ENCODE peak calls at places on chromosomes 6 and 20, in seven cellular contexts. One of them, this sample, is unnamed.

GRCh38 chr6:75101896-75102680 is 103.8 kb downstream of the COL12A1 start:
- DNase-seq in Daoy: peak
- DNase-seq in adrenal gland: no peak
- DNase-seq in T-cell: no peak
- DNase-seq in amniotic stem cell: peak
- DNase-seq in lower lobe of right lung: no peak
- DNase-seq in foreskin fibroblast: peak
- DNase-seq in this sample: no peak

GRCh38 chr20:38939686-38940085 is 13.5 kb downstream of the FAM83D start:
- DNase-seq in foreskin fibroblast: no peak
- DNase-seq in lower lobe of right lung: no peak
- DNase-seq in T-cell: no peak
- DNase-seq in adrenal gland: no peak
- DNase-seq in Daoy: no peak
- DNase-seq in amniotic stem cell: no peak
- DNase-seq in this sample: no peak

GRCh38 chr6:30981942-30982772 is 1.4 kb upstream of the MUC21 start:
- DNase-seq in foreskin fibroblast: peak
- DNase-seq in amniotic stem cell: no peak
- DNase-seq in Daoy: peak
- DNase-seq in lower lobe of right lung: no peak
- DNase-seq in adrenal gland: peak
- DNase-seq in T-cell: no peak
- DNase-seq in this sample: no peak

GRCh38 chr20:21229163-21229562 is 74.0 kb upstream of the XRN2 start:
- DNase-seq in Daoy: no peak
- DNase-seq in T-cell: no peak
- DNase-seq in amniotic stem cell: no peak
- DNase-seq in lower lobe of right lung: no peak
- DNase-seq in adrenal gland: peak
- DNase-seq in foreskin fibroblast: peak
- DNase-seq in this sample: no peak

GRCh38 chr6:113019176-113019575 is 672.0 kb downstream of the RFPL4B start:
- DNase-seq in Daoy: no peak
- DNase-seq in amniotic stem cell: no peak
- DNase-seq in adrenal gland: no peak
- DNase-seq in lower lobe of right lung: no peak
- DNase-seq in foreskin fibroblast: no peak
- DNase-seq in T-cell: no peak
- DNase-seq in this sample: no peak

GRCh38 chr6:30121446-30122065 is 8.7 kb upstream of the TRIM31 start:
- DNase-seq in lower lobe of right lung: no peak
- DNase-seq in foreskin fibroblast: no peak
- DNase-seq in Daoy: no peak
- DNase-seq in amniotic stem cell: no peak
- DNase-seq in adrenal gland: no peak
- DNase-seq in T-cell: no peak
- DNase-seq in this sample: no peak

GRCh38 chr6:150452642-150453243 is 83.9 kb downstream of the IYD start:
- DNase-seq in lower lobe of right lung: peak
- DNase-seq in Daoy: peak
- DNase-seq in adrenal gland: peak
- DNase-seq in amniotic stem cell: no peak
- DNase-seq in foreskin fibroblast: no peak
- DNase-seq in T-cell: no peak
- DNase-seq in this sample: peak

GRCh38 chr20:25139061-25139705 is 56.3 kb upstream of the ENTPD6 start:
- DNase-seq in amniotic stem cell: no peak
- DNase-seq in T-cell: no peak
- DNase-seq in foreskin fibroblast: no peak
- DNase-seq in Daoy: no peak
- DNase-seq in adrenal gland: no peak
- DNase-seq in lower lobe of right lung: no peak
- DNase-seq in this sample: no peak

GRCh38 chr6:6612308-6612707 is 23.8 kb downstream of the LY86 start:
- DNase-seq in foreskin fibroblast: no peak
- DNase-seq in amniotic stem cell: no peak
- DNase-seq in lower lobe of right lung: no peak
- DNase-seq in T-cell: peak
- DNase-seq in adrenal gland: no peak
- DNase-seq in Daoy: no peak
- DNase-seq in this sample: no peak

GRCh38 chr6:35385457-35386202 is 43.3 kb downstream of the PPARD start:
- DNase-seq in amniotic stem cell: no peak
- DNase-seq in adrenal gland: no peak
- DNase-seq in lower lobe of right lung: no peak
- DNase-seq in Daoy: no peak
- DNase-seq in T-cell: no peak
- DNase-seq in foreskin fibroblast: peak
- DNase-seq in this sample: no peak

GRCh38 chr6:37029249-37029959 is 23.9 kb downstream of the FGD2 start:
- DNase-seq in Daoy: peak
- DNase-seq in amniotic stem cell: peak
- DNase-seq in adrenal gland: peak
- DNase-seq in lower lobe of right lung: peak
- DNase-seq in foreskin fibroblast: peak
- DNase-seq in T-cell: peak
- DNase-seq in this sample: peak

GRCh38 chr20:22814475-22815205 is 220.5 kb upstream of the SSTR4 start:
- DNase-seq in T-cell: no peak
- DNase-seq in lower lobe of right lung: no peak
- DNase-seq in amniotic stem cell: no peak
- DNase-seq in adrenal gland: no peak
- DNase-seq in foreskin fibroblast: no peak
- DNase-seq in Daoy: no peak
- DNase-seq in this sample: no peak

GRCh38 chr20:51712501-51713212 is 55.5 kb downstream of the ATP9A start:
- DNase-seq in adrenal gland: peak
- DNase-seq in Daoy: peak
- DNase-seq in foreskin fibroblast: no peak
- DNase-seq in T-cell: no peak
- DNase-seq in lower lobe of right lung: no peak
- DNase-seq in amniotic stem cell: no peak
- DNase-seq in this sample: no peak

GRCh38 chr20:33160681-33161080 is 7.3 kb upstream of the BPIFA2 start:
- DNase-seq in T-cell: no peak
- DNase-seq in adrenal gland: no peak
- DNase-seq in Daoy: no peak
- DNase-seq in foreskin fibroblast: no peak
- DNase-seq in amniotic stem cell: no peak
- DNase-seq in lower lobe of right lung: no peak
- DNase-seq in this sample: no peak